ENCODE peak calls at places on chromosomes 3 and 15, in four cellular contexts. One of them, this sample, is unnamed.
A peak's percentile ranks its signal among the peaks of the same experiment; 100 is the strongest.

GRCh38 chr15:65884511-65884910 is 15.2 kb downstream of the RAB11A start:
- DNase-seq in spleen: no peak
- DNase-seq in transverse colon: no peak
- DNase-seq in IMR-90: no peak
- DNase-seq in this sample: no peak

GRCh38 chr3:72010044-72010443 is 225.1 kb upstream of the PROK2 start:
- DNase-seq in transverse colon: no peak
- DNase-seq in spleen: no peak
- DNase-seq in IMR-90: no peak
- DNase-seq in this sample: no peak

GRCh38 chr15:40016224-40016865 is 22.6 kb downstream of the SRP14 start:
- DNase-seq in spleen: no peak
- DNase-seq in IMR-90: peak; percentile 72
- DNase-seq in transverse colon: no peak
- DNase-seq in this sample: no peak

GRCh38 chr3:97230486-97230885 is 416.1 kb downstream of the EPHA6 start:
- DNase-seq in transverse colon: no peak
- DNase-seq in spleen: no peak
- DNase-seq in IMR-90: no peak
- DNase-seq in this sample: no peak

GRCh38 chr3:88031543-88032148 is 27.2 kb downstream of the CGGBP1 start:
- DNase-seq in spleen: no peak
- DNase-seq in IMR-90: peak; percentile 27
- DNase-seq in transverse colon: no peak
- DNase-seq in this sample: no peak

GRCh38 chr15:94631608-94632007 is 400.2 kb downstream of the MCTP2 start:
- DNase-seq in transverse colon: no peak
- DNase-seq in spleen: no peak
- DNase-seq in IMR-90: no peak
- DNase-seq in this sample: no peak

GRCh38 chr15:69493406-69493805 is 40.8 kb downstream of the RPLP1 start:
- DNase-seq in IMR-90: no peak
- DNase-seq in spleen: no peak
- DNase-seq in transverse colon: no peak
- DNase-seq in this sample: no peak

GRCh38 chr3:125150525-125151436 is 61.8 kb downstream of the SLC12A8 start:
- DNase-seq in IMR-90: peak; percentile 27
- DNase-seq in spleen: no peak
- DNase-seq in transverse colon: peak; percentile 58
- DNase-seq in this sample: no peak

GRCh38 chr3:32703491-32703968 is 18.5 kb downstream of the CNOT10 start:
- DNase-seq in spleen: no peak
- DNase-seq in IMR-90: peak; percentile 28
- DNase-seq in transverse colon: no peak
- DNase-seq in this sample: no peak

GRCh38 chr3:40254898-40255297 is 54.6 kb upstream of the EIF1B start:
- DNase-seq in IMR-90: no peak
- DNase-seq in spleen: no peak
- DNase-seq in transverse colon: no peak
- DNase-seq in this sample: no peak

GRCh38 chr3:45154641-45155147 is 8.5 kb upstream of the CDCP1 start:
- DNase-seq in IMR-90: peak; percentile 69
- DNase-seq in transverse colon: no peak
- DNase-seq in spleen: peak; percentile 39
- DNase-seq in this sample: no peak

GRCh38 chr15:69627548-69628158 is 175.0 kb downstream of the RPLP1 start:
- DNase-seq in IMR-90: no peak
- DNase-seq in spleen: no peak
- DNase-seq in transverse colon: no peak
- DNase-seq in this sample: peak; percentile 86

GRCh38 chr3:143145951-143146350 is 26.4 kb downstream of the CHST2 start:
- DNase-seq in spleen: no peak
- DNase-seq in IMR-90: no peak
- DNase-seq in transverse colon: no peak
- DNase-seq in this sample: no peak

GRCh38 chr3:175127075-175127662 is 268.0 kb downstream of the NAALADL2 start:
- DNase-seq in spleen: no peak
- DNase-seq in IMR-90: no peak
- DNase-seq in transverse colon: no peak
- DNase-seq in this sample: no peak

GRCh38 chr15:71329509-71330260 is 214.4 kb downstream of the THSD4 start:
- DNase-seq in spleen: no peak
- DNase-seq in transverse colon: peak; percentile 75
- DNase-seq in IMR-90: peak; percentile 46
- DNase-seq in this sample: peak; percentile 44

GRCh38 chr3:125213946-125214542 is 1.5 kb upstream of the SLC12A8 start:
- DNase-seq in spleen: no peak
- DNase-seq in transverse colon: no peak
- DNase-seq in IMR-90: peak; percentile 44
- DNase-seq in this sample: no peak

GRCh38 chr15:34336947-34337556 is 529 bp downstream of the SLC12A6 start:
- DNase-seq in IMR-90: no peak
- DNase-seq in spleen: peak; percentile 84
- DNase-seq in transverse colon: peak; percentile 35
- DNase-seq in this sample: no peak

GRCh38 chr3:144433006-144433405 is 461.4 kb downstream of the DIPK2A start:
- DNase-seq in transverse colon: no peak
- DNase-seq in spleen: no peak
- DNase-seq in IMR-90: no peak
- DNase-seq in this sample: no peak

GRCh38 chr3:65831733-65832425 is 206.8 kb downstream of the MAGI1 start:
- DNase-seq in IMR-90: peak; percentile 40
- DNase-seq in transverse colon: no peak
- DNase-seq in spleen: no peak
- DNase-seq in this sample: no peak

GRCh38 chr15:38696790-38697495 is 132.3 kb upstream of the RASGRP1 start:
- DNase-seq in IMR-90: no peak
- DNase-seq in transverse colon: no peak
- DNase-seq in spleen: no peak
- DNase-seq in this sample: no peak

GRCh38 chr3:139654637-139655365 is 23.0 kb downstream of the NMNAT3 start:
- DNase-seq in IMR-90: no peak
- DNase-seq in transverse colon: no peak
- DNase-seq in spleen: no peak
- DNase-seq in this sample: no peak

GRCh38 chr15:53472883-53473282 is 286.6 kb downstream of the WDR72 start:
- DNase-seq in IMR-90: no peak
- DNase-seq in spleen: no peak
- DNase-seq in transverse colon: no peak
- DNase-seq in this sample: no peak

GRCh38 chr3:34016925-34017592 is 218.6 kb downstream of the PDCD6IP start:
- DNase-seq in IMR-90: no peak
- DNase-seq in transverse colon: no peak
- DNase-seq in spleen: no peak
- DNase-seq in this sample: no peak

GRCh38 chr3:13427662-13428603 is 7.8 kb upstream of the NUP210 start:
- DNase-seq in IMR-90: no peak
- DNase-seq in spleen: no peak
- DNase-seq in transverse colon: no peak
- DNase-seq in this sample: no peak

GRCh38 chr15:84734794-84735479 is 13.5 kb upstream of the ZNF592 start:
- DNase-seq in transverse colon: peak; percentile 87
- DNase-seq in spleen: peak; percentile 90
- DNase-seq in IMR-90: peak; percentile 63
- DNase-seq in this sample: no peak

GRCh38 chr3:117633207-117633606 is 923.6 kb downstream of the TUSC7 start:
- DNase-seq in IMR-90: no peak
- DNase-seq in spleen: no peak
- DNase-seq in transverse colon: no peak
- DNase-seq in this sample: no peak

GRCh38 chr15:62059818-62060115 is 480 bp downstream of the VPS13C start:
- DNase-seq in spleen: no peak
- DNase-seq in IMR-90: peak; percentile 51
- DNase-seq in transverse colon: peak; percentile 76
- DNase-seq in this sample: peak; percentile 65

GRCh38 chr15:57741089-57741488 is 34.6 kb downstream of the POLR2M start:
- DNase-seq in IMR-90: no peak
- DNase-seq in transverse colon: no peak
- DNase-seq in spleen: no peak
- DNase-seq in this sample: no peak

GRCh38 chr3:35864871-35865270 is 225.5 kb downstream of the ARPP21 start:
- DNase-seq in spleen: no peak
- DNase-seq in IMR-90: no peak
- DNase-seq in transverse colon: no peak
- DNase-seq in this sample: no peak

DNA sequence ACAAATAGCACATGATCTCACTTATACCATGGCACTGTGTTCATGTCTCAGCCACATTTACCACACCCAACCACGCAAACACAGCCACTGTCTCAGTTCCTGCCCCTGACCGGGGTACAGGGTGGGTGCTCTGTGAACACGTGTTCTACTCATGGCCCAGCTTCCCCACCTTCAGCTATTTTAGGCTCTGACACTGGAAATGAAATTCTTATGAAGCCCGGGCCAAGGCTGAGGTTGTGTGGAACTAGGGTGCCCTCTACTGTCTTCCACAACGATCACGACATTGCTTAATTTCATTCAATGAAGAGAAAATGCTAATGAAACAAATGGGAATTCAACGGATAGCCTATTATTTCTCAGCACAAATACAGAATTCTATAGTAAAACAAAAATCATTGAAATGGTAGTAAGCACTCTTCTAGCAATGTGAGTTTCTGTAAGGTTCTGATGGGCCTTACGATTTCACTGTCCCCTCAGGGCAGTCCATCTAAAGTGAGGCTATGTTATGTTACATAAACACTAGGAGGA is 2.1 kb upstream of the GABRA5 start:
- DNase-seq in transverse colon: no peak
- DNase-seq in IMR-90: peak; percentile 36
- DNase-seq in spleen: no peak
- DNase-seq in this sample: no peak
- TF ChIP-seq POLR2A in transverse colon: no peak
- TF ChIP-seq POLR2A in IMR-90: no peak
- TF ChIP-seq POLR2A in spleen: no peak
- TF ChIP-seq POLR2A in this sample: no peak

DNA sequence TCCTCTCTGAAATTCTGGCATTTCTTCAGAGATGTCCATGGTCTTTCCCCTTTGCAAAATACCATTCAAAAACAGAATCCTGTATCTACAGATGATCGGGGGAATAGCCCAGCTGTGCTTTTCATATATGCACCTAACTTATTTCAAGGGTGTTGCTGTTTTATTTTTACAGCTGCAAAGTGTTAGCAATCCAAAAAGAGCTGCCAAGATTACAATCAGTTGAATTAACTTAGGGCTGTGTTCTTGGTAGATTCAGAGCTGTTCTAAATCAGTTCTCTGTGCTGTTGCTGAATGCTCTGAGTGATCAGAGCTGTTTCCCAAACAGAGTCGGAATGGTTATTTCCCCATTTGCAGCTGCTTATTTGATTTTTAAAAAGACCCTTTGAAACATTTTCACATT is 175.7 kb upstream of the SEMA6D start:
- DNase-seq in spleen: no peak
- DNase-seq in transverse colon: no peak
- DNase-seq in IMR-90: no peak
- DNase-seq in this sample: no peak
- H3K9me3 ChIP-seq in spleen: no peaks in the 10 kb centered on the region
- H3K9me3 ChIP-seq in transverse colon: no peaks in the 10 kb centered on the region
- H3K9me3 ChIP-seq in IMR-90: no peaks in the 10 kb centered on the region
- H3K9me3 ChIP-seq in this sample: no peaks in the 10 kb centered on the region

DNA sequence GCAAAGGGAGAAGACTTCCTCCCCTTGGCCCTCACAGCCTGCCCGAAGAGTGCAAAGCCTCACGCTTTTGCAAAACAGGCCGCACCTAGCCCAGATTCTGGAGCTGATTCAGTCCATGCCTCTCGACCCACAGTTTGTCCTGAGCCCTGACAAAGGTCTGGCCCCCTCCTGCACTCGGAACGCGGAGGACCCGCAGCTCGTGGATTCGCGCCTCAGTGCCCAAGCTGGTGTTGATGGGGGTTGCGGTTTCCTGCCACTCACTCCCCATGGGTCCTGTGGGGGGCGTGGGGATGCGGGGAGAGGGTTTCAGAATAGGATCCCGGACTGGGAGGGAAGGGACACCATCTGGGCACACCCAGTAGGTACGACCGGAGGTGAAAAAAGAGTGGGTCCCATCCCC is 594 bp upstream of the CRABP1 start:
- DNase-seq in transverse colon: no peak
- DNase-seq in spleen: peak; percentile 31
- DNase-seq in IMR-90: no peak
- DNase-seq in this sample: no peak
- H3K27me3 ChIP-seq in transverse colon: peaks cover 70% of the 10 kb centered on the region
- H3K27me3 ChIP-seq in spleen: peaks cover 20% of the 10 kb centered on the region
- H3K27me3 ChIP-seq in IMR-90: peaks cover 70% of the 10 kb centered on the region
- H3K27me3 ChIP-seq in this sample: no peaks in the 10 kb centered on the region

GRCh38 chr3:17775073-17775472 is 32.6 kb upstream of the TBC1D5 start:
- DNase-seq in transverse colon: no peak
- DNase-seq in spleen: no peak
- DNase-seq in IMR-90: no peak
- DNase-seq in this sample: no peak

GRCh38 chr3:17772556-17772955 is 30.1 kb upstream of the TBC1D5 start:
- DNase-seq in transverse colon: no peak
- DNase-seq in spleen: no peak
- DNase-seq in IMR-90: no peak
- DNase-seq in this sample: no peak

GRCh38 chr3:17771177-17772048 is 29.0 kb upstream of the TBC1D5 start:
- DNase-seq in IMR-90: no peak
- DNase-seq in spleen: no peak
- DNase-seq in transverse colon: no peak
- DNase-seq in this sample: no peak

GRCh38 chr3:17765819-17766472 is 23.5 kb upstream of the TBC1D5 start:
- DNase-seq in IMR-90: no peak
- DNase-seq in spleen: no peak
- DNase-seq in transverse colon: no peak
- DNase-seq in this sample: no peak

DNA sequence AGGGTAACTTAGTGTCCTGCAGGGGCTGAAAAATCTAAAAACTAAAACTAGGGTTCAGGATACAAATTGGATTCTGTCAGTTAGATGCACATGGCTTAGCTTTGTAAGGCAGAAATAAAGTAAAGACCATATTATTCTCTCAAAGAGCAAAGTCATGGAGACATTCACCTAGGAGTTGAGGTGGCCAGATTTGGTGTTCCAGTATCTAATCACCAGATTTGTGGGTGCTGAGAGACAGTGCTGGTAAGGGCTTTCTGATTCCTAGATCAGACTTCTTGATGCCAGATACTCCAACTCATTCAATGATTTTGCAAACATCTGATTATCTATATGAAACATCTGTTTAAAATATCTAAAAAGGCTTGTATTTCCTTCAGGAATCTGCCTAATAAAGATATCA is 28.3 kb upstream of the TBC1D5 start:
- DNase-seq in transverse colon: no peak
- DNase-seq in IMR-90: no peak
- DNase-seq in spleen: no peak
- DNase-seq in this sample: no peak
- TF ChIP-seq POLR2A in transverse colon: no peak
- TF ChIP-seq POLR2A in IMR-90: no peak
- TF ChIP-seq POLR2A in spleen: no peak
- TF ChIP-seq POLR2A in this sample: no peak

GRCh38 chr3:6282920-6283319 is 578.0 kb upstream of the GRM7 start:
- DNase-seq in IMR-90: no peak
- DNase-seq in transverse colon: no peak
- DNase-seq in spleen: peak; percentile 58
- DNase-seq in this sample: no peak
- H3K9me3 ChIP-seq in IMR-90: peaks cover 15% of the 10 kb centered on the region
- H3K9me3 ChIP-seq in transverse colon: no peaks in the 10 kb centered on the region
- H3K9me3 ChIP-seq in spleen: peaks cover 3% of the 10 kb centered on the region
- H3K9me3 ChIP-seq in this sample: no peaks in the 10 kb centered on the region